ENCODE peak calls at places on chromosomes 1 and 21, in nine cellular contexts. E is fibroblast of lung, W is IMR-90, S is lower lobe of right lung, O is heart left ventricle, D is left ventricle myocardium inferior, V is tibial artery, G is BE2C, N is keratinocyte. K is an unnamed sample.

GRCh38 chr1:241532864-241533263 is 686 bp downstream of the KMO start:
- DNase-seq in D (no peak), W (no peak), S (no peak), N (no peak), G (no peak), E (no peak), O (no peak), V (no peak), K (no peak)

GRCh38 chr1:53661496-53661895 is 77.5 kb downstream of the GLIS1 start:
- DNase-seq in D (no peak), V (no peak), E (no peak), W (no peak), O (no peak), S (no peak), G (no peak), N (no peak), K (no peak)

GRCh38 chr1:93453911-93454310 is 6.0 kb downstream of the FNBP1L start:
- DNase-seq in S (no peak), G (no peak), D (no peak), W (no peak), V (no peak), N (no peak), O (no peak), E (no peak), K (no peak)

GRCh38 chr1:100188617-100189016 is 10.6 kb upstream of the LRRC39 start:
- DNase-seq in S (no peak), G (peak; percentile 73), W (peak; percentile 73), O (peak; percentile 39), N (no peak), V (no peak), E (peak; percentile 96), D (no peak), K (peak; percentile 91)

GRCh38 chr21:38178653-38179503 is 77.9 kb upstream of the KCNJ15 start:
- DNase-seq in D (no peak), N (no peak), V (no peak), O (no peak), E (no peak), W (no peak), G (no peak), S (no peak), K (no peak)

GRCh38 chr1:185679220-185679619 is 55.0 kb upstream of the HMCN1 start:
- DNase-seq in S (no peak), N (no peak), D (no peak), O (no peak), G (no peak), W (no peak), E (peak; percentile 49), V (no peak), K (no peak)

GRCh38 chr1:107460009-107460408 is 319.2 kb downstream of the NTNG1 start:
- DNase-seq in W (no peak), E (no peak), G (no peak), N (no peak), S (no peak), O (no peak), V (no peak), D (no peak), K (no peak)

GRCh38 chr1:23799570-23800395 is 771 bp downstream of the GALE start:
- DNase-seq in N (peak; percentile 62), W (peak; percentile 56), D (peak; percentile 21), G (no peak), S (peak; percentile 91), O (peak; percentile 49), E (peak; percentile 83), V (peak; percentile 74), K (peak; percentile 71)

GRCh38 chr1:98897046-98897445 is 107.6 kb downstream of the PLPPR5 start:
- DNase-seq in W (no peak), O (no peak), D (no peak), G (no peak), N (no peak), V (no peak), S (no peak), E (no peak), K (no peak)

GRCh38 chr1:231106347-231106746 is 55.5 kb upstream of the TRIM67 start:
- DNase-seq in E (peak; percentile 90), O (no peak), S (no peak), W (peak; percentile 66), N (no peak), D (no peak), V (no peak), G (no peak), K (peak; percentile 84)

GRCh38 chr1:228315945-228316588 is 90.6 kb downstream of the TRIM11 start:
- DNase-seq in W (no peak), G (peak; percentile 11), E (peak; percentile 16), S (peak; percentile 39), D (no peak), N (no peak), V (peak; percentile 61), O (peak; percentile 27), K (no peak)

GRCh38 chr1:63973005-63973419 is 199.2 kb downstream of the ROR1 start:
- DNase-seq in N (no peak), G (no peak), O (no peak), D (no peak), S (no peak), V (no peak), W (no peak), E (no peak), K (no peak)

GRCh38 chr1:147720557-147720956 is 39.8 kb downstream of the GJA5 start:
- DNase-seq in G (no peak), V (no peak), D (no peak), S (no peak), W (no peak), N (no peak), O (no peak), E (no peak), K (no peak)

GRCh38 chr1:247113094-247113497 is 8.9 kb upstream of the ZNF669 start:
- DNase-seq in S (no peak), D (no peak), N (no peak), O (no peak), G (no peak), E (peak; percentile 58), W (no peak), V (no peak), K (no peak)

GRCh38 chr1:164320780-164321683 is 238.0 kb upstream of the PBX1 start:
- DNase-seq in E (peak; percentile 41), N (no peak), G (peak; percentile 12), S (peak; percentile 41), D (peak; percentile 25), O (peak; percentile 41), W (no peak), V (no peak), K (peak; percentile 77)

DNA sequence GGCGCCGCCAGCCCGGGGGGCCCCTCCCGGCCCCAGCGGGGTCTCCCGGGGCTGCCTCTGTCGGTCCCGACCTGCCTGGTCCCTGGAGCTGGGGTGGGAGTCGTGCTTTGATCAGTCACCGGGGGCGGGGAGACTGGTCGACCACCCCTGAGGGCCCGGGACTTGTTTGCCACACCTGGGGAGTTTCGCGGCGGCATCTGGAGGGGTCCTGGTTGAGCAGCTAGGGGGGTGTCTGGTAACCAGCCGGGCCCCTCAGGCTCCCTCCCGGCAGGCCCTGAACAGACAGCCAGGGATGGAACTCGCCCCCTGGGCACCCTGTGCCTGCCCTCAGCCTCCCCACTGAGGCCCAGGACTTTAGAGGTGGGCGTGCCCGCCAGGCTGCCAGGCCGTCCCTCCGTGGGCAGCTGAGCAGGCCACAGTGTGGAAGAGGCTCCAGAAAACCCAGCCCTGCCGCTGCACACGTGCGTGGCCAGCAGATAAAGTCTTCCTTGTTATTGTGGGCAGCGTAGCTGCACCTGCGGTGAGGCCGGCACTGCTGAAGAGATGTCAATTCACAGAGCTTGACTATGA is 13.3 kb upstream of the SAMD11 start:
- DNase-seq in G (peak; percentile 29), W (no peak), N (no peak), O (peak; percentile 22), D (peak; percentile 12), V (no peak), S (peak; percentile 41), E (no peak), K (no peak)
- H3K27me3 ChIP-seq in G (peaks cover 8% of the 10 kb centered on the region), W (no peaks in the 10 kb centered on the region), N (peaks cover 54% of the 10 kb centered on the region), O (peaks cover 45% of the 10 kb centered on the region), D (peaks cover 86% of the 10 kb centered on the region), V (no peaks in the 10 kb centered on the region), S (peaks cover 57% of the 10 kb centered on the region), E (peaks cover 4% of the 10 kb centered on the region), K (no peaks in the 10 kb centered on the region)

DNA sequence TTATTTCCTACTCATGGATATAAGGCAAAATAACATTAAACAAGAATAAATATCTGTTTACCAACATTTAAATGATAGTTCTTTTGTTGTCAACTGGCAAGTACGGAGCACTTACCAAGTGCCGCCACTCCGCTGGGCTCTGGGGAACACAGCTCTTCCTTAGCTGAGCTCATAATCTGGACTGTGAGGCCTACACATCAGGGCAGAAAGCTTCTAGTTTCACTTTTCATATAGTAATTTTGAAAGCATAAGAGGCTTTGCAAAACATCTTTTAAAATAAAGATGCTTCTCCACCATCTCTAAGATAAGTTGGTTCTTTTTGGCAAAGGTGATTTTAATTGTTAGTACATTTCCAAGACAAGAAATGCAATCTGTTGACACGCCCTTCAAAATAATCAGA is 239.6 kb upstream of the C1orf105 start:
- DNase-seq in D (peak; percentile 52), V (peak; percentile 67), E (peak; percentile 54), N (no peak), S (peak; percentile 53), W (peak; percentile 70), O (peak; percentile 71), G (no peak), K (peak; percentile 71)
- TF ChIP-seq CTCF in D (no peak), V (no peak), E (no peak), N (no peak), S (no peak), W (no peak), O (no peak), G (no peak), K (no peak)

DNA sequence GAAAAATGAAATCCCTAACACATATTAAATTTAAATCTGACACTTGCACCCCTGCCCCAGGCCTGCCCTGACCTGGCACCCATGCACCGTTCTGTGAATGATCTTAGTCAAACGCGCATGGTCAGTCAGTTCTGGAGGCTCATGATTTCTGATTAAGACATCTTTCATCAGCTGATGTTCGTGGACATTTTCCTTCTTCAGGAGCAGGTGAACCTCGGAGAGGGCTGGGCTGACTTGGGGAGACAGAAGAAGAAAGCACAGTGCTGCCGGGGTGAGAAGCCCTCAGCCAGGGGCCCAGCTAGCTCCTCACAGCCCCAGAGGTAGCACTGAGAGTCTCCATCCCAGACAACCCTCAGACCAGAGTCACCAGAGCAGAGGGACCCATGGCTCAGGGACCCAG is 134.5 kb upstream of the AJAP1 start:
- DNase-seq in S (no peak), W (no peak), N (no peak), E (no peak), O (no peak), V (no peak), D (no peak), G (no peak), K (no peak)
- H3K27me3 ChIP-seq in S (no peaks in the 10 kb centered on the region), W (no peaks in the 10 kb centered on the region), N (no peaks in the 10 kb centered on the region), E (no peaks in the 10 kb centered on the region), O (no peaks in the 10 kb centered on the region), V (no peaks in the 10 kb centered on the region), D (no peaks in the 10 kb centered on the region), G (no peaks in the 10 kb centered on the region), K (no peaks in the 10 kb centered on the region)

DNA sequence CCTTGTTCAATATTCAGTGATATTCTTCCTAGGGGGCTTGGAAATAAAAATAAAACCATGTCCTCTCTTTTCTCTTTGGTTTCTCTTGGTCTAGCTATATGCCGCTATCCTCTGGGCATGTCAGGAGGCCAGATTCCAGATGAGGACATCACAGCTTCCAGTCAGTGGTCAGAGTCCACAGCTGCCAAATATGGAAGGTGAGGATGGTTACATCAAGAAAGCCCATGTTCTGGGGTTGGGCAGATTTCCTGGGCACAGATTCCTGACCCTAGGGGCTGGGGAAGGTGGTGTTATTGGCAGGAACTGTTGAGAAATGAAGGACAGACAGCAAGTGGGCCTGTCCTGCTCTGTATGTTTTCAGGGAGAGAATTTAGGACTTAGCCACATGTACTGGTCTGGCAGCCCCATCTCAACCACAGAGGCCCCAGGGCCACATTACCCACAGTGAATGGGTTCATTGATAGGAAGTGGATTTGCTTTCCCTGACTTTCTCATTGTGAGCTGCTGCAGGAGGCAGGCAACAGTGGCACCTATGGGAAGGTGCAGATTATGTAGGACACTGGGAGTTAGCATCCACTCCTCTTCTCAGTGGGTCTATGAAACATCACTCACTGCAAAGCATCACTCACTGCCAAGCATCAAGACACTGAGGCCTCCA is 37.4 kb upstream of the HSD17B7 start:
- DNase-seq in W (no peak), E (no peak), O (no peak), S (no peak), D (no peak), G (no peak), N (no peak), V (no peak), K (no peak)
- TF ChIP-seq CTCF in W (no peak), E (no peak), O (peak; percentile 25), S (no peak), D (peak; percentile 36), G (peak; percentile 8), N (peak; percentile 33), V (peak; percentile 9), K (no peak)